ENCODE peak calls at places on chromosomes 3 and 15, in seven cellular contexts. E is adrenal gland, O is suprapubic skin, V is ascending aorta, I is heart right ventricle, U is GM23338, X is fibroblast of pulmonary artery. S is an unnamed sample.

GRCh38 chr15:49831206-49831965 is 210.5 kb downstream of the DTWD1 start:
- DNase-seq in E (no peak), X (peak), O (peak), V (peak), U (no peak), I (peak), S (peak)

GRCh38 chr15:75202251-75203016 is 752 bp downstream of the C15orf39 start:
- DNase-seq in O (peak), U (peak), V (peak), X (peak), I (peak), E (peak), S (peak)

GRCh38 chr15:88038261-88038660 is 218.3 kb downstream of the NTRK3 start:
- DNase-seq in I (no peak), X (no peak), O (no peak), U (no peak), E (no peak), V (no peak), S (no peak)

GRCh38 chr3:24545917-24546316 is 51.3 kb upstream of the THRB start:
- DNase-seq in X (no peak), V (peak), E (peak), O (no peak), I (no peak), U (no peak), S (peak)

GRCh38 chr3:192890348-192891335 is 27.0 kb downstream of the MB21D2 start:
- DNase-seq in U (no peak), O (no peak), E (no peak), V (no peak), I (no peak), X (no peak), S (no peak)

GRCh38 chr15:93861956-93862741 is 369.2 kb upstream of the MCTP2 start:
- DNase-seq in U (no peak), X (no peak), V (no peak), E (peak), I (no peak), O (no peak), S (no peak)

GRCh38 chr3:190308154-190308553 is 14.1 kb downstream of the CLDN1 start:
- DNase-seq in U (no peak), E (no peak), V (no peak), O (no peak), I (no peak), X (no peak), S (no peak)

GRCh38 chr3:42061711-42062408 is 29.3 kb upstream of the TRAK1 start:
- DNase-seq in I (peak), V (peak), X (peak), O (peak), E (peak), U (peak), S (peak)

GRCh38 chr3:168989396-168989795 is 674.1 kb downstream of the MECOM start:
- DNase-seq in X (peak), E (no peak), U (no peak), V (no peak), O (no peak), I (no peak), S (peak)

GRCh38 chr3:16290827-16291196 is 25.8 kb downstream of the OXNAD1 start:
- DNase-seq in V (no peak), I (no peak), O (no peak), U (no peak), X (no peak), E (no peak), S (no peak)

GRCh38 chr3:194273396-194274310 is 77.5 kb downstream of the CPN2 start:
- DNase-seq in O (peak), I (no peak), U (no peak), V (no peak), E (peak), X (no peak), S (no peak)

GRCh38 chr3:105850593-105850992 is 18.2 kb downstream of the CBLB start:
- DNase-seq in E (no peak), O (no peak), U (no peak), I (no peak), V (no peak), X (no peak), S (no peak)

GRCh38 chr3:105857963-105858362 is 10.8 kb downstream of the CBLB start:
- DNase-seq in O (no peak), V (no peak), E (no peak), I (no peak), U (no peak), X (no peak), S (no peak)

GRCh38 chr3:105856605-105857004 is 12.2 kb downstream of the CBLB start:
- DNase-seq in I (no peak), E (no peak), X (no peak), O (no peak), V (no peak), U (no peak), S (no peak)

GRCh38 chr3:105851176-105851575 is 17.6 kb downstream of the CBLB start:
- DNase-seq in E (no peak), O (no peak), X (no peak), V (no peak), I (no peak), U (no peak), S (no peak)

DNA sequence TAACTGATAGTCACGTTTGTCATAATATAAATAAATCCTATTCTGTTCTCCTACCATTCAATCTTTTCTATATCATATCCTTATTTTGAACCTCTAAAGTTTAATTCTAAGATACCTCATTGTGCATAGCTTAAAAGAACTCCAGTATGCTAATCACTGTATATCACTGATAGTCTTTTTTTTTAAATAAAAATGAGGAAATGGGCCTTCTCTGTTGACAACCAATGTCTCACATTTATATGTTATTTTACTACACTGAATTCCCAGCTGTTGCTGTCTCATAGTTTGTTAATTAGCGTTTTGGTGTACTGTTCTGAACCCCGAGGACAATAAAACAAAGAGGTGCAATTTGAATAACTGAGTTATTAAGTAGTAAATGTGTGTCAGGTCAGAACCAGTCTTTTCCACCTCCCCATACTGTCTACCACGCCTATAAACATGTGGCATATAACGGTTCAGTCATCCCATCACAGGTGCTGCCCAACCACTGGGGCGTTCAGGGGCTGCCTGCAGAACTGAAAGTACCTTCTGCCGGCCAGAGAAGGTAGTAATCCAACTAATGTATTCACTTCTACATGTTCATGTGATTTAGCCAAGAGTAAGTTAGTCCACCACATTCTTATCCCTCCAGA is 14.9 kb downstream of the CBLB start:
- DNase-seq in X (no peak), U (no peak), I (no peak), E (no peak), O (no peak), V (no peak), S (no peak)
- TF ChIP-seq CTCF in X (no peak), U (no peak), I (no peak), E (no peak), O (no peak), V (no peak), S (no peak)

GRCh38 chr3:126528419-126528799 is 4.5 kb downstream of the CHST13 start:
- DNase-seq in U (no peak), E (no peak), O (no peak), X (no peak), V (no peak), I (no peak), S (no peak)

GRCh38 chr3:126531051-126531330 is 7.0 kb downstream of the CHST13 start:
- DNase-seq in V (no peak), I (no peak), X (no peak), E (no peak), U (no peak), O (no peak), S (no peak)

GRCh38 chr3:126529585-126530170 is 5.7 kb downstream of the CHST13 start:
- DNase-seq in O (no peak), U (no peak), I (no peak), X (no peak), E (no peak), V (no peak), S (no peak)

GRCh38 chr3:126528800-126529541 is 5.0 kb downstream of the CHST13 start:
- DNase-seq in I (peak), O (no peak), E (no peak), X (peak), U (no peak), V (no peak), S (peak)

GRCh38 chr3:126530171-126531050 is 6.5 kb downstream of the CHST13 start:
- DNase-seq in X (no peak), E (no peak), I (peak), O (no peak), V (peak), U (no peak), S (no peak)
- TF ChIP-seq CTCF in X (no peak), E (no peak), I (no peak), O (no peak), V (no peak), U (peak), S (no peak)

GRCh38 chr3:14452676-14453367 is 50.4 kb downstream of the SLC6A6 start:
- DNase-seq in I (peak), V (peak), E (peak), X (peak), U (no peak), O (peak), S (peak)
- TF ChIP-seq CTCF in I (no peak), V (no peak), E (no peak), X (peak), U (no peak), O (no peak), S (peak)

GRCh38 chr3:64144241-64144900 is 80.9 kb downstream of the PRICKLE2 start:
- DNase-seq in O (no peak), U (no peak), V (no peak), E (no peak), X (no peak), I (no peak), S (no peak)

GRCh38 chr3:64147211-64147610 is 78.1 kb downstream of the PRICKLE2 start:
- DNase-seq in U (no peak), E (no peak), I (no peak), X (no peak), O (no peak), V (no peak), S (no peak)

GRCh38 chr3:64143399-64144130 is 81.7 kb downstream of the PRICKLE2 start:
- DNase-seq in U (no peak), V (no peak), O (no peak), X (peak), I (no peak), E (peak), S (peak)

GRCh38 chr3:64148955-64149653 is 76.2 kb downstream of the PRICKLE2 start:
- DNase-seq in E (no peak), I (no peak), U (no peak), X (no peak), O (no peak), V (no peak), S (no peak)

DNA sequence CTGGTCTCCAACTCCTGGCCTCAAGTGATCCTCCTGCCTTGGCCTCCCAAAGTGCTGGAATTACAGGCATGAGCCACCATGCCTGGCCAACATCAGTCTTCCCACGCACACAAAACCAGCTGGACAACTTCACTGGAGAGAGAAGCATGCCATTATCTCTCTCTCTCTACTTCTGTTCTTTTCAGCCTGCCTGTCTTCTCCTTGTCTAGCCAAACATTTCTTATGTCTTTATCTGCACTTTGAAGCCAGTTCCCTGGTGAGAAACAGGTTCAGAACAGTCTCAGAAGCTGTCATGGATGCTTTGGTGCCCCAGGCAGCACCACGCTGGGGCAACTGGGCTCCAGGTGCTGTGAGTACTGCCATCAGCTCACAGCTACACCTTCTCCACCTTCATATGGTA is 79.8 kb downstream of the PRICKLE2 start:
- DNase-seq in O (no peak), V (no peak), E (no peak), I (no peak), U (no peak), X (no peak), S (no peak)
- TF ChIP-seq CTCF in O (no peak), V (no peak), E (no peak), I (no peak), U (no peak), X (no peak), S (no peak)

GRCh38 chr3:35549690-35550089 is 89.6 kb upstream of the ARPP21 start:
- DNase-seq in X (peak), O (no peak), U (no peak), I (peak), E (no peak), V (no peak), S (no peak)

DNA sequence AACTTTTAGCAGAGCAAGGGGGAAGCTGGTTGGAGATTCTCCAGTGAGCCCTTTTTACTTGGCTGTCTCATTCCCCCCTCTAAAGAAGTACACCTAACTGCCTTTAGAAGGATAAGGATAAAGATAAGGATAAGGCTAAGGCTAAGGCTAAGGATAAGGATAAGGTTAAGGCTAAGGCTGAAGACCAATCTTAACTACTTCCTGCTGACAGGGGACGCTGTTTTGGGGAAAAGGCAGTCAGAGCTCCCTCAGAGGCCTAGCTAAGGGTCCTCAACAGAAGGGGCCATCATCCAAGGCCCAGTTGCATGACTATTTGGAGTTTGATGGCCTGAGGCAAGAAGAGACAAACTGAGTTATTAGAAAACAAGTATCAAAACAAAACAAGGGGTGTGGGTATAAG is 94.3 kb upstream of the ARPP21 start:
- DNase-seq in V (no peak), U (peak), O (no peak), I (no peak), E (no peak), X (no peak), S (no peak)
- TF ChIP-seq CTCF in V (no peak), U (peak), O (no peak), I (no peak), E (no peak), X (no peak), S (no peak)

DNA sequence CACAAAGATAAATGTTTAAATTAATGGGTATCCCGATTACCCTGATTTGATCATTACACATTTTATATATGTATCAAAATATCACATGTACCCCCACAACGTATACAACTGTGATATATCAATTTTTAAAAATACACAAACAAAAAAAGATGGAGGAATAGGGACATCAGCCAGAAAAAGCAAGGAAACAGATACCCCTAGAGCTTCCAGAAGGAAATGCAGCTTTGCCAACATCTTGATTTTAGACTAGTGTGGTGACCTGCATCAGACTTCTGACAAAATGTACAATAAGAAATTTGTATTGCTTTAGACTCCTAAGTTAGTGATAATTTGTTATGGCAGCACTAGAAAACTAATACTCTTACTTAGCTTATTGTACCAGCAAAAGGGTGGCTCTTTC is 483.8 kb downstream of the TUSC7 start:
- DNase-seq in E (no peak), I (no peak), V (no peak), O (no peak), X (no peak), U (peak), S (peak)
- TF ChIP-seq CTCF in E (no peak), I (no peak), V (no peak), O (no peak), X (peak), U (peak), S (peak)

DNA sequence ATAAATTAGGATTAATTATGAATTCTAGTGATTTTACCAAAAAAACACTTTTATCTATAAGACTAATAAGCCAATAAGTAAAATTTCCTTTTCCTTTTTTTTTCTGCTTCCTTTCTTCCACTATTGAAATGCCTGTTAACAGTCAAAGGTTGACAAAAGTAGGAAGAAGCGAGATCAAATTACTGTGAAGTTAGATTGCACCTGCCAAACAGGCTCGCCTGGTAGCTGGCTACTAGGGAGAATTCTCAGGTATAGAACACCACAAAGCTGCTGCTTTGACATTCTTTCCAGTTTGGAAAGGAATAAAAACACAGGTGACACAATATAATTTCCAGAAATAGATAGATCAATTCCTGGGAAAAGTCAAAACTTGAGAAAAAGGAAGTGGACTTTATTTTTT is 749.0 kb downstream of the NSUN3 start:
- DNase-seq in V (no peak), O (no peak), X (no peak), E (no peak), U (peak), I (no peak), S (no peak)
- TF ChIP-seq CTCF in V (no peak), O (no peak), X (no peak), E (no peak), U (no peak), I (no peak), S (no peak)

GRCh38 chr3:113136071-113136470 is 75.3 kb upstream of the BOC start:
- DNase-seq in X (peak), V (no peak), U (peak), E (no peak), O (no peak), I (no peak), S (peak)

GRCh38 chr3:113129168-113129567 is 82.2 kb upstream of the BOC start:
- DNase-seq in I (no peak), E (no peak), X (no peak), V (no peak), O (no peak), U (no peak), S (no peak)

GRCh38 chr3:113136529-113136928 is 74.8 kb upstream of the BOC start:
- DNase-seq in V (no peak), X (no peak), I (no peak), U (peak), O (no peak), E (no peak), S (no peak)

GRCh38 chr3:113128386-113129015 is 82.9 kb upstream of the BOC start:
- DNase-seq in E (no peak), U (no peak), I (no peak), O (no peak), V (no peak), X (no peak), S (no peak)

GRCh38 chr3:113132571-113132996 is 78.8 kb upstream of the BOC start:
- DNase-seq in X (no peak), I (no peak), V (no peak), U (no peak), E (no peak), O (no peak), S (peak)
- TF ChIP-seq CTCF in X (no peak), I (no peak), V (no peak), U (peak), E (no peak), O (no peak), S (no peak)